ENCODE peak calls at places on chromosomes 6 and 20, in seven cellular contexts. F, V, U, R, I, B and T are unnamed samples.

GRCh38 chr6:33828452-33828763 is 24.6 kb upstream of the MLN start:
- DNase-seq in U (no peak), I (no peak), B (peak), R (no peak), V (no peak), F (no peak), T (no peak)

GRCh38 chr20:14415492-14415891 is 78.1 kb upstream of the FLRT3 start:
- DNase-seq in F (no peak), I (no peak), R (no peak), B (no peak), U (peak), V (no peak), T (no peak)

GRCh38 chr6:74041420-74041819 is 345.4 kb downstream of the CD109 start:
- DNase-seq in R (no peak), U (no peak), V (no peak), B (no peak), F (no peak), I (no peak), T (no peak)

GRCh38 chr20:45251884-45252571 is 2.3 kb downstream of the SLPI start:
- DNase-seq in R (no peak), U (no peak), B (no peak), F (no peak), I (no peak), V (no peak), T (no peak)

GRCh38 chr6:14074723-14075503 is 42.7 kb upstream of the CD83 start:
- DNase-seq in B (no peak), R (no peak), I (no peak), V (no peak), U (peak), F (no peak), T (no peak)

GRCh38 chr6:158818008-158818579 is 1.1 kb downstream of the EZR start:
- DNase-seq in B (peak), V (peak), R (peak), F (peak), U (peak), I (peak), T (peak)

GRCh38 chr6:5302220-5302946 is 41.1 kb downstream of the FARS2 start:
- DNase-seq in U (no peak), B (no peak), I (no peak), V (no peak), R (peak), F (no peak), T (no peak)

GRCh38 chr20:63003546-63003945 is 3.2 kb downstream of the BHLHE23 start:
- DNase-seq in F (no peak), B (no peak), V (no peak), I (no peak), R (no peak), U (no peak), T (no peak)

GRCh38 chr6:105692630-105693212 is 289.8 kb upstream of the PREP start:
- DNase-seq in U (no peak), I (no peak), F (no peak), B (no peak), R (no peak), V (no peak), T (no peak)

GRCh38 chr6:127516676-127517273 is 2.4 kb downstream of the MTCL3 start:
- DNase-seq in B (no peak), F (peak), V (no peak), I (peak), R (peak), U (peak), T (no peak)

GRCh38 chr6:133309579-133309978 is 68.4 kb downstream of the EYA4 start:
- DNase-seq in F (no peak), B (no peak), R (no peak), I (no peak), V (no peak), U (no peak), T (no peak)

GRCh38 chr20:34791289-34792020 is 34.0 kb downstream of the NCOA6 start:
- DNase-seq in V (no peak), R (no peak), F (peak), I (no peak), U (peak), B (no peak), T (no peak)

GRCh38 chr20:46057856-46058655 is 29.0 kb downstream of the SLC12A5 start:
- DNase-seq in F (peak), B (no peak), V (peak), R (no peak), I (peak), U (peak), T (peak)

GRCh38 chr20:37958856-37959255 is 55.9 kb downstream of the VSTM2L start:
- DNase-seq in R (no peak), F (peak), V (no peak), U (no peak), I (no peak), B (no peak), T (no peak)

GRCh38 chr20:3694864-3695263 is 13.1 kb upstream of the ADAM33 start:
- DNase-seq in B (no peak), F (no peak), I (no peak), U (no peak), V (no peak), R (no peak), T (no peak)

GRCh38 chr6:163814494-163815364 is 400.2 kb downstream of the QKI start:
- DNase-seq in R (no peak), V (no peak), F (no peak), B (no peak), U (no peak), I (no peak), T (no peak)

GRCh38 chr6:112289039-112289566 is 34.7 kb upstream of the LAMA4 start:
- DNase-seq in I (peak), V (peak), U (no peak), B (no peak), R (no peak), F (no peak), T (no peak)

GRCh38 chr20:19974621-19975435 is 42.3 kb upstream of the NAA20 start:
- DNase-seq in V (peak), B (peak), R (no peak), U (peak), F (peak), I (peak), T (peak)

GRCh38 chr6:33923857-33924514 is 120.2 kb upstream of the MLN start:
- DNase-seq in F (no peak), V (no peak), U (no peak), I (no peak), R (no peak), B (no peak), T (no peak)

GRCh38 chr20:43983359-43983758 is 68.7 kb downstream of the TOX2 start:
- DNase-seq in B (no peak), R (no peak), F (no peak), V (no peak), U (no peak), I (peak), T (no peak)

GRCh38 chr6:133502451-133503259 is 261.5 kb downstream of the EYA4 start:
- DNase-seq in B (no peak), U (no peak), R (no peak), V (no peak), F (no peak), I (no peak), T (no peak)

GRCh38 chr6:19413323-19413722 is 423.8 kb upstream of the ID4 start:
- DNase-seq in R (no peak), B (no peak), I (no peak), F (no peak), U (no peak), V (no peak), T (no peak)
- TF ChIP-seq POLR2AphosphoS5 in R (no peak), B (no peak), I (no peak), F (no peak), U (no peak), V (no peak), T (no peak)

DNA sequence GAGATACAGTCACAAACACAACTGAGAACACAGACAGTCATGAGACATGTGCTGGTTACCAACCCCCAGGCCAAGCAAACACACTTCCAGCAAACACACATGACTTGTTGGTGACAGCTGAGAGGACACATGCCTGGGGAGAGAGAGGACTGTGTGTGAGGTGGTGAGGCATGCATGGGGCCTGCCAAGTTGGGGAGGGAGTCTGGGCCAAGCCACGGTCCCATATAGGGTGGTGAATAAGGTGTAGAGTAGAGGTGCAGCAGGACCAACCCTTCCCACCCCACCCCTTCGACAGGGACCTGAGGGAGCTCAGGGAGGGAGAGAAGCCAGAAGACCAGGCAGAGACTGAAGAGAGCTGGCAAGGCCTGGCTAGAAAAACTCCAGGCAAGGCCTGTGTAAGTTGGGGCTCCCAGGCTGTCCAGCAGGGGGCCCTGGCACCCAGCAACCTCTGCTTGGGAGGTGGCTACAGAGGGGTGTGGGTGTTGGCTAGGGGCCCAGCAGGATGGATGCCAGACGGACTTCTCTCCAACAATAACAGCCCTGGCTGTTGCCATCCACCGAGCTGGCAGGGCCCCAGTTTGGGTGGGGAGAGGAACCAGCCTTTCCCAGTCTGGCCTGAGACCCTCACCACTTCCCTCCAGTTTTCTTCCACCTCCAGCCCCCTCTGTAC is 2.0 kb upstream of the SLC29A1 start:
- DNase-seq in U (peak), B (peak), F (peak), V (peak), I (peak), R (peak), T (peak)
- TF ChIP-seq POLR2AphosphoS5 in U (peak), B (peak), F (peak), V (peak), I (peak), R (no peak), T (peak)

DNA sequence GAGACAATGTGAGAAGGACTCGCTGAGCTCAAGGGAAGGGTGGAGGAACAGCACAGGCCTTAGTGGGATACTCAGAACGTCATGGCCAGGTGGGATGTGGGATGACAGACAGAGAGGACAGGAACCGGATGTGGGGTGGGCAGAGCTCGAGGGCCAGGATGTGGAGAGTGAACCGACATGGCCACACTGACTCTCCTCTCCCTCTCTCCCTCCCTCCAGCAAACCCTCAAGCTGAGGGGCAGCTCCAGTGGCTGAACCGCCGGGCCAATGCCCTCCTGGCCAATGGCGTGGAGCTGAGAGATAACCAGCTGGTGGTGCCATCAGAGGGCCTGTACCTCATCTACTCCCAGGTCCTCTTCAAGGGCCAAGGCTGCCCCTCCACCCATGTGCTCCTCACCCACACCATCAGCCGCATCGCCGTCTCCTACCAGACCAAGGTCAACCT is 1.6 kb downstream of the TNF start:
- DNase-seq in V (no peak), B (no peak), F (no peak), R (no peak), U (no peak), I (peak), T (peak)
- TF ChIP-seq POLR2AphosphoS5 in V (no peak), B (no peak), F (peak), R (peak), U (no peak), I (no peak), T (peak)

DNA sequence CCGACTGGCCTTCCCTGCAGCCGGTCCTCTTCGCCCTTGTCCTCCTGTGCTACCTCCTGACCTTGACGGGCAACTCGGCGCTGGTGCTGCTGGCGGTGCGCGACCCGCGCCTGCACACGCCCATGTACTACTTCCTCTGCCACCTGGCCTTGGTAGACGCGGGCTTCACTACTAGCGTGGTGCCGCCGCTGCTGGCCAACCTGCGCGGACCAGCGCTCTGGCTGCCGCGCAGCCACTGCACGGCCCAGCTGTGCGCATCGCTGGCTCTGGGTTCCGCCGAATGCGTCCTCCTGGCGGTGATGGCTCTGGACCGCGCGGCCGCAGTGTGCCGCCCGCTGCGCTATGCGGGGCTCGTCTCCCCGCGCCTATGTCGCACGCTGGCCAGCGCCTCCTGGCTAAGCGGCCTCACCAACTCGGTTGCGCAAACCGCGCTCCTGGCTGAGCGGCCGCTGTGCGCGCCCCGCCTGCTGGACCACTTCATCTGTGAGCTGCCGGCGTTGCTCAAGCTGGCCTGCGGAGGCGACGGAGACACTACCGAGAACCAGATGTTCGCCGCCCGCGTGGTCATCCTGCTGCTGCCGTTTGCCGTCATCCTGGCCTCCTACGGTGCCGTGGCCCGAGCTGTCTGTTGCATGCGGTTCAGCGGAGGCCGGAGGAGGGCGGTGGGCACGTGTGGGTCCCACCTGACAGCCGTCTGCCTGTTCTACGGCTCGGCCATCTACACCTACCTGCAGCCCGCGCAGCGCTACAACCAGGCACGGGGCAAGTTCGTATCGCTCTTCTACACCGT is 6.1 kb downstream of the UBD start:
- DNase-seq in V (peak), B (peak), U (peak), F (peak), I (peak), R (no peak), T (peak)
- TF ChIP-seq POLR2AphosphoS5 in V (no peak), B (no peak), U (no peak), F (no peak), I (peak), R (no peak), T (peak)